ENCODE peak calls at places on chromosomes 3 and 15, in eight cellular contexts. One of them, this sample, is unnamed.

GRCh38 chr15:48494646-48495045 is 150.9 kb downstream of the FBN1 start:
- DNase-seq in A549: no peak
- DNase-seq in right lobe of liver: no peak
- DNase-seq in tibial artery: no peak
- DNase-seq in prostate gland: no peak
- DNase-seq in K562: no peak
- DNase-seq in Panc1: no peak
- DNase-seq in neural progenitor cell: no peak
- DNase-seq in this sample: no peak

GRCh38 chr15:67186688-67187087 is 67.8 kb downstream of the AAGAB start:
- DNase-seq in neural progenitor cell: no peak
- DNase-seq in K562: no peak
- DNase-seq in tibial artery: peak
- DNase-seq in right lobe of liver: no peak
- DNase-seq in prostate gland: peak
- DNase-seq in A549: no peak
- DNase-seq in Panc1: no peak
- DNase-seq in this sample: no peak

GRCh38 chr15:29143909-29144308 is 125.7 kb downstream of the NSMCE3 start:
- DNase-seq in prostate gland: no peak
- DNase-seq in right lobe of liver: no peak
- DNase-seq in A549: no peak
- DNase-seq in neural progenitor cell: no peak
- DNase-seq in Panc1: no peak
- DNase-seq in K562: no peak
- DNase-seq in tibial artery: no peak
- DNase-seq in this sample: no peak

GRCh38 chr3:185711255-185711870 is 113.5 kb downstream of the IGF2BP2 start:
- DNase-seq in K562: no peak
- DNase-seq in prostate gland: no peak
- DNase-seq in tibial artery: no peak
- DNase-seq in Panc1: no peak
- DNase-seq in right lobe of liver: no peak
- DNase-seq in A549: no peak
- DNase-seq in neural progenitor cell: no peak
- DNase-seq in this sample: no peak

GRCh38 chr3:11236588-11237461 is 35.4 kb upstream of the ATG7 start:
- DNase-seq in K562: peak
- DNase-seq in neural progenitor cell: peak
- DNase-seq in right lobe of liver: peak
- DNase-seq in tibial artery: peak
- DNase-seq in Panc1: peak
- DNase-seq in A549: peak
- DNase-seq in prostate gland: peak
- DNase-seq in this sample: peak

GRCh38 chr3:107705046-107705445 is 182.3 kb downstream of the BBX start:
- DNase-seq in A549: no peak
- DNase-seq in tibial artery: no peak
- DNase-seq in neural progenitor cell: no peak
- DNase-seq in prostate gland: no peak
- DNase-seq in Panc1: no peak
- DNase-seq in K562: no peak
- DNase-seq in right lobe of liver: no peak
- DNase-seq in this sample: no peak

GRCh38 chr15:69703495-69704187 is 251.0 kb downstream of the RPLP1 start:
- DNase-seq in right lobe of liver: no peak
- DNase-seq in prostate gland: peak
- DNase-seq in neural progenitor cell: no peak
- DNase-seq in tibial artery: no peak
- DNase-seq in Panc1: no peak
- DNase-seq in A549: no peak
- DNase-seq in K562: no peak
- DNase-seq in this sample: no peak

GRCh38 chr3:15797600-15798303 is at the start of gene ANKRD28:
- DNase-seq in prostate gland: no peak
- DNase-seq in K562: peak
- DNase-seq in Panc1: peak
- DNase-seq in neural progenitor cell: peak
- DNase-seq in right lobe of liver: no peak
- DNase-seq in tibial artery: no peak
- DNase-seq in A549: peak
- DNase-seq in this sample: no peak

GRCh38 chr3:155859859-155860258 is 5.6 kb upstream of the SLC33A1 start:
- DNase-seq in prostate gland: no peak
- DNase-seq in neural progenitor cell: no peak
- DNase-seq in K562: no peak
- DNase-seq in tibial artery: no peak
- DNase-seq in right lobe of liver: no peak
- DNase-seq in Panc1: no peak
- DNase-seq in A549: peak
- DNase-seq in this sample: no peak

GRCh38 chr3:138800248-138800647 is 34.5 kb downstream of the PIK3CB start:
- DNase-seq in neural progenitor cell: no peak
- DNase-seq in prostate gland: no peak
- DNase-seq in K562: no peak
- DNase-seq in A549: no peak
- DNase-seq in tibial artery: no peak
- DNase-seq in Panc1: no peak
- DNase-seq in right lobe of liver: no peak
- DNase-seq in this sample: no peak

GRCh38 chr3:40262331-40262730 is 47.2 kb upstream of the EIF1B start:
- DNase-seq in tibial artery: no peak
- DNase-seq in A549: no peak
- DNase-seq in neural progenitor cell: no peak
- DNase-seq in prostate gland: no peak
- DNase-seq in K562: no peak
- DNase-seq in Panc1: no peak
- DNase-seq in right lobe of liver: no peak
- DNase-seq in this sample: no peak

GRCh38 chr3:40258064-40258463 is 51.4 kb upstream of the EIF1B start:
- DNase-seq in right lobe of liver: no peak
- DNase-seq in Panc1: no peak
- DNase-seq in tibial artery: no peak
- DNase-seq in K562: no peak
- DNase-seq in prostate gland: no peak
- DNase-seq in A549: no peak
- DNase-seq in neural progenitor cell: no peak
- DNase-seq in this sample: no peak

GRCh38 chr3:40255532-40255931 is 54.0 kb upstream of the EIF1B start:
- DNase-seq in A549: no peak
- DNase-seq in Panc1: no peak
- DNase-seq in K562: no peak
- DNase-seq in right lobe of liver: no peak
- DNase-seq in neural progenitor cell: no peak
- DNase-seq in prostate gland: no peak
- DNase-seq in tibial artery: no peak
- DNase-seq in this sample: no peak

GRCh38 chr3:40254898-40255297 is 54.6 kb upstream of the EIF1B start:
- DNase-seq in prostate gland: no peak
- DNase-seq in tibial artery: no peak
- DNase-seq in neural progenitor cell: no peak
- DNase-seq in Panc1: no peak
- DNase-seq in K562: no peak
- DNase-seq in A549: no peak
- DNase-seq in right lobe of liver: no peak
- DNase-seq in this sample: no peak

GRCh38 chr3:40258555-40258954 is 51.0 kb upstream of the EIF1B start:
- DNase-seq in neural progenitor cell: peak
- DNase-seq in A549: peak
- DNase-seq in right lobe of liver: no peak
- DNase-seq in prostate gland: no peak
- DNase-seq in tibial artery: no peak
- DNase-seq in K562: no peak
- DNase-seq in Panc1: no peak
- DNase-seq in this sample: no peak
- TF ChIP-seq CTCF in neural progenitor cell: peak
- TF ChIP-seq CTCF in A549: no peak
- TF ChIP-seq CTCF in right lobe of liver: no peak
- TF ChIP-seq CTCF in prostate gland: no peak
- TF ChIP-seq CTCF in tibial artery: no peak
- TF ChIP-seq CTCF in K562: no peak
- TF ChIP-seq CTCF in Panc1: no peak
- TF ChIP-seq CTCF in this sample: peak

GRCh38 chr3:126924458-126924857 is 58.5 kb upstream of the PLXNA1 start:
- DNase-seq in prostate gland: no peak
- DNase-seq in Panc1: no peak
- DNase-seq in tibial artery: no peak
- DNase-seq in A549: no peak
- DNase-seq in neural progenitor cell: no peak
- DNase-seq in right lobe of liver: no peak
- DNase-seq in K562: no peak
- DNase-seq in this sample: no peak

GRCh38 chr3:126927405-126927750 is 55.5 kb upstream of the PLXNA1 start:
- DNase-seq in right lobe of liver: no peak
- DNase-seq in tibial artery: peak
- DNase-seq in neural progenitor cell: no peak
- DNase-seq in prostate gland: no peak
- DNase-seq in K562: no peak
- DNase-seq in A549: no peak
- DNase-seq in Panc1: no peak
- DNase-seq in this sample: no peak

GRCh38 chr3:126926684-126927404 is 56.1 kb upstream of the PLXNA1 start:
- DNase-seq in K562: peak
- DNase-seq in neural progenitor cell: no peak
- DNase-seq in A549: no peak
- DNase-seq in tibial artery: peak
- DNase-seq in right lobe of liver: no peak
- DNase-seq in Panc1: peak
- DNase-seq in prostate gland: no peak
- DNase-seq in this sample: peak

GRCh38 chr3:126923895-126924294 is 59.0 kb upstream of the PLXNA1 start:
- DNase-seq in Panc1: no peak
- DNase-seq in tibial artery: no peak
- DNase-seq in A549: no peak
- DNase-seq in right lobe of liver: no peak
- DNase-seq in neural progenitor cell: no peak
- DNase-seq in prostate gland: no peak
- DNase-seq in K562: no peak
- DNase-seq in this sample: peak

DNA sequence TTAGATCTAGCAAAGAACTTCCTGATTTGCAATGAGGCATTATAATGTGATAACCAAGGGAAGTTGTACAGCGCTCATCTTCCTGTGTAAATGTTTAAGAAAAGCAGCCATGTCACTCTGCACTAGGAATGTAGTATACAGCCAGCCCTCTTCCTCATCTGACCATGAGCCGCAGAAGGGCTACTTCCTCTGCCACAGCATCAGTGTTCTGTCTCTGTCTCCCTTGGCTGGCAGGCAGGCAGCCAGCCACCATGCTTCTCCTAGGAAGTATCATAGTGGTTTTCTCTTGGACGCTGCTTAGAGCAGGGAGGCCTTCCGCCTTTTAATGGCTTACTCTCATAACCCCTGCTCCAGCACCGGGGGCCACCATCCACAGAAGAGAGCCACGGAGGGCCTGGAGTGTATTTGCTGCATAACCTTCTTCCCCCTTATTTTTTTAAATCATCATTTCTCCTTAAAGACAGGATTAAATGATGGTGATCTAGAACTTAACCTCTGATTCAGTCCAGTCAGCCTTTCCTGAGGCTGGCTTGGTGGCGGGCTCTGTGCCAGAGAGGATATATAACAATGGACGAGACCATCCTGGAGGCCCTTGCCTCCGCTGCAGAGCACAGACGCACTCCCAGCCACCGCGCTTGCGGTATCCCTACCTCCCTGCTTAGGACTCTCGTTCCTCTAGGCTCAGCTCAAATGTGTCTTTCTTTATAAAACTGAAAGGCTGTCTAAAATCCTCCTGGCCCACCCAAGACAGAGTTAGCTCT is 57.3 kb upstream of the PLXNA1 start:
- DNase-seq in right lobe of liver: no peak
- DNase-seq in prostate gland: no peak
- DNase-seq in Panc1: no peak
- DNase-seq in tibial artery: peak
- DNase-seq in K562: no peak
- DNase-seq in neural progenitor cell: no peak
- DNase-seq in A549: no peak
- DNase-seq in this sample: peak
- H3K27ac ChIP-seq in right lobe of liver: no peak
- H3K27ac ChIP-seq in prostate gland: no peak
- H3K27ac ChIP-seq in Panc1: peak
- H3K27ac ChIP-seq in tibial artery: no peak
- H3K27ac ChIP-seq in K562: no peak
- H3K27ac ChIP-seq in neural progenitor cell: no peak
- H3K27ac ChIP-seq in A549: no peak
- H3K27ac ChIP-seq in this sample: no peak

GRCh38 chr3:100170492-100170891 is 56.2 kb upstream of the FILIP1L start:
- DNase-seq in neural progenitor cell: no peak
- DNase-seq in Panc1: no peak
- DNase-seq in tibial artery: no peak
- DNase-seq in prostate gland: no peak
- DNase-seq in A549: no peak
- DNase-seq in right lobe of liver: no peak
- DNase-seq in K562: no peak
- DNase-seq in this sample: no peak

GRCh38 chr3:100163787-100164186 is 49.5 kb upstream of the FILIP1L start:
- DNase-seq in K562: no peak
- DNase-seq in neural progenitor cell: no peak
- DNase-seq in right lobe of liver: no peak
- DNase-seq in prostate gland: no peak
- DNase-seq in tibial artery: no peak
- DNase-seq in A549: no peak
- DNase-seq in Panc1: no peak
- DNase-seq in this sample: no peak

GRCh38 chr3:100169186-100169585 is 54.9 kb upstream of the FILIP1L start:
- DNase-seq in tibial artery: no peak
- DNase-seq in right lobe of liver: no peak
- DNase-seq in K562: no peak
- DNase-seq in Panc1: no peak
- DNase-seq in A549: no peak
- DNase-seq in prostate gland: no peak
- DNase-seq in neural progenitor cell: no peak
- DNase-seq in this sample: no peak

GRCh38 chr3:100164730-100165129 is 50.4 kb upstream of the FILIP1L start:
- DNase-seq in prostate gland: no peak
- DNase-seq in Panc1: no peak
- DNase-seq in K562: no peak
- DNase-seq in A549: no peak
- DNase-seq in neural progenitor cell: no peak
- DNase-seq in right lobe of liver: no peak
- DNase-seq in tibial artery: no peak
- DNase-seq in this sample: no peak

GRCh38 chr3:100165926-100166550 is 51.7 kb upstream of the FILIP1L start:
- DNase-seq in neural progenitor cell: no peak
- DNase-seq in A549: no peak
- DNase-seq in right lobe of liver: no peak
- DNase-seq in tibial artery: no peak
- DNase-seq in prostate gland: no peak
- DNase-seq in Panc1: no peak
- DNase-seq in K562: no peak
- DNase-seq in this sample: no peak
- TF ChIP-seq CTCF in neural progenitor cell: no peak
- TF ChIP-seq CTCF in A549: no peak
- TF ChIP-seq CTCF in right lobe of liver: no peak
- TF ChIP-seq CTCF in tibial artery: no peak
- TF ChIP-seq CTCF in prostate gland: no peak
- TF ChIP-seq CTCF in Panc1: no peak
- TF ChIP-seq CTCF in K562: no peak
- TF ChIP-seq CTCF in this sample: no peak

DNA sequence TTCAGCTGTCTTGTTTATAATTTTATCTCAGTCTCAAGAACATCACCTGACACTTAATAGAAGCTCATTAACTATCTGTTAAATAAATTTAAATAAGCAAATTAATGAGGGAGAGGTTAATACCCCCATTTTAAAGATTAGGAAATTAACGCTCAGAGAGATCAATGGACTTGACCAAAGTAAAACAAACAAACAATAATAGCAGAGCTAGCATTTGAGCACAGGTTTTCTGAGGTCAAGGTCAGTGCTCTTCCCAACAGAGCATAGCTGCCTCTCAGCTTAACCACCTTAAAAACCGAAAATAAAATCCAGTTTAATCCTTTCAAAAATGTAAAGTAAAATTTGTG is 196.6 kb upstream of the BCL6 start:
- DNase-seq in neural progenitor cell: no peak
- DNase-seq in prostate gland: no peak
- DNase-seq in tibial artery: no peak
- DNase-seq in A549: no peak
- DNase-seq in right lobe of liver: no peak
- DNase-seq in Panc1: no peak
- DNase-seq in K562: no peak
- DNase-seq in this sample: no peak
- H3K27ac ChIP-seq in neural progenitor cell: no peak
- H3K27ac ChIP-seq in prostate gland: no peak
- H3K27ac ChIP-seq in tibial artery: no peak
- H3K27ac ChIP-seq in A549: peak
- H3K27ac ChIP-seq in right lobe of liver: peak
- H3K27ac ChIP-seq in Panc1: no peak
- H3K27ac ChIP-seq in K562: no peak
- H3K27ac ChIP-seq in this sample: no peak